ENCODE peak calls at places on chromosomes 2 and 18, in ten cellular contexts. P is cardiac muscle cell; I is PC-3; V is substantia nigra; O is fibroblast of lung; H is GM23338; N is neural progenitor cell; C is CD8-positive, alpha-beta T cell; L is heart right ventricle; M is CD8-positive, alpha-beta memory T cell. F is an unnamed sample.

GRCh38 chr2:103161456-103162289 is 399.8 kb downstream of the TMEM182 start:
- DNase-seq in P (peak), I (peak), V (no peak), O (peak), H (peak), N (peak), C (no peak), L (peak), M (no peak), F (peak)

GRCh38 chr2:112032615-112033457 is 22.2 kb upstream of the TMEM87B start:
- DNase-seq in P (peak), I (peak), V (peak), O (peak), H (no peak), N (no peak), C (no peak), L (peak), M (no peak), F (peak)

GRCh38 chr2:98946875-98947274 is 10.8 kb upstream of the CRACDL start:
- DNase-seq in P (no peak), I (no peak), V (no peak), O (no peak), H (no peak), N (no peak), C (no peak), L (no peak), M (no peak), F (no peak)

GRCh38 chr2:875687-876615 is 74.7 kb upstream of the SNTG2 start:
- DNase-seq in P (no peak), I (no peak), V (no peak), O (no peak), H (no peak), N (no peak), C (no peak), L (no peak), M (no peak), F (no peak)

GRCh38 chr2:233834378-233834777 is 20.0 kb downstream of the HJURP start:
- DNase-seq in P (no peak), I (no peak), V (no peak), O (no peak), H (no peak), N (no peak), C (no peak), L (no peak), M (no peak), F (no peak)

GRCh38 chr2:218291318-218291933 is 877 bp downstream of the TMBIM1 start:
- DNase-seq in P (peak), I (no peak), V (no peak), O (no peak), H (no peak), N (no peak), C (no peak), L (peak), M (no peak), F (peak)

GRCh38 chr2:241029599-241030332 is 31.3 kb downstream of the SNED1 start:
- DNase-seq in P (no peak), I (no peak), V (no peak), O (no peak), H (no peak), N (no peak), C (no peak), L (no peak), M (no peak), F (no peak)

GRCh38 chr2:203301667-203302066 is 26.5 kb upstream of the ABI2 start:
- DNase-seq in P (no peak), I (no peak), V (no peak), O (no peak), H (no peak), N (no peak), C (no peak), L (no peak), M (no peak), F (peak)

GRCh38 chr18:56447972-56448371 is 190.4 kb downstream of the TXNL1 start:
- DNase-seq in P (peak), I (no peak), V (no peak), O (peak), H (no peak), N (no peak), C (no peak), L (no peak), M (no peak), F (no peak)

GRCh38 chr2:42922790-42923631 is 130.6 kb upstream of the HAAO start:
- DNase-seq in P (peak), I (no peak), V (no peak), O (peak), H (no peak), N (no peak), C (no peak), L (no peak), M (no peak), F (peak)

GRCh38 chr2:143968860-143969259 is 551.1 kb downstream of the ZEB2 start:
- DNase-seq in P (no peak), I (no peak), V (no peak), O (no peak), H (no peak), N (no peak), C (no peak), L (no peak), M (no peak), F (no peak)

GRCh38 chr2:150486539-150487484 is 655 bp downstream of the RND3 start:
- DNase-seq in P (peak), I (peak), V (no peak), O (peak), H (peak), N (peak), C (no peak), L (peak), M (no peak), F (peak)

GRCh38 chr2:43426305-43427031 is 169.4 kb downstream of the THADA start:
- DNase-seq in P (peak), I (peak), V (peak), O (peak), H (no peak), N (no peak), C (peak), L (peak), M (peak), F (peak)

GRCh38 chr2:180747728-180748127 is 232.7 kb upstream of the UBE2E3 start:
- DNase-seq in P (no peak), I (peak), V (no peak), O (peak), H (no peak), N (no peak), C (no peak), L (no peak), M (no peak), F (no peak)

GRCh38 chr2:219443016-219443696 is 8.5 kb downstream of the SPEG start:
- DNase-seq in P (no peak), I (no peak), V (no peak), O (no peak), H (no peak), N (no peak), C (no peak), L (no peak), M (no peak), F (peak)

GRCh38 chr18:3710712-3711269 is 260.8 kb downstream of the TGIF1 start:
- DNase-seq in P (no peak), I (peak), V (peak), O (no peak), H (no peak), N (no peak), C (no peak), L (no peak), M (no peak), F (peak)

GRCh38 chr2:159454185-159454584 is 162.2 kb downstream of the BAZ2B start:
- DNase-seq in P (no peak), I (peak), V (no peak), O (peak), H (no peak), N (no peak), C (no peak), L (no peak), M (no peak), F (no peak)

GRCh38 chr2:191629001-191629453 is 48.9 kb upstream of the NABP1 start:
- DNase-seq in P (no peak), I (no peak), V (no peak), O (no peak), H (no peak), N (no peak), C (no peak), L (no peak), M (no peak), F (no peak)

GRCh38 chr2:66433945-66434678 is 813 bp upstream of the MEIS1 start:
- DNase-seq in P (peak), I (peak), V (peak), O (peak), H (peak), N (peak), C (no peak), L (peak), M (no peak), F (peak)

GRCh38 chr2:168545439-168546082 is 89.5 kb downstream of the CERS6 start:
- DNase-seq in P (peak), I (peak), V (no peak), O (peak), H (no peak), N (peak), C (no peak), L (peak), M (no peak), F (peak)

GRCh38 chr2:145140658-145141057 is 620.7 kb upstream of the ZEB2 start:
- DNase-seq in P (no peak), I (no peak), V (no peak), O (no peak), H (no peak), N (no peak), C (no peak), L (no peak), M (no peak), F (no peak)

GRCh38 chr2:120396519-120397361 is 50.8 kb downstream of the INHBB start:
- DNase-seq in P (no peak), I (no peak), V (no peak), O (no peak), H (no peak), N (no peak), C (no peak), L (no peak), M (no peak), F (peak)

GRCh38 chr2:70566906-70567305 is 13.3 kb upstream of the TGFA start:
- DNase-seq in P (no peak), I (no peak), V (no peak), O (no peak), H (peak), N (no peak), C (no peak), L (no peak), M (no peak), F (no peak)

GRCh38 chr2:181886192-181886591 is 5.3 kb upstream of the ITPRID2 start:
- DNase-seq in P (no peak), I (peak), V (no peak), O (peak), H (no peak), N (no peak), C (no peak), L (no peak), M (no peak), F (peak)

GRCh38 chr2:204264068-204264693 is 281.1 kb upstream of the PARD3B start:
- DNase-seq in P (no peak), I (no peak), V (no peak), O (no peak), H (peak), N (peak), C (no peak), L (no peak), M (no peak), F (no peak)

GRCh38 chr2:181025004-181025403 is 44.6 kb downstream of the UBE2E3 start:
- DNase-seq in P (peak), I (no peak), V (no peak), O (no peak), H (no peak), N (no peak), C (no peak), L (no peak), M (no peak), F (no peak)

GRCh38 chr2:44543773-44544725 is 182.3 kb downstream of the CAMKMT start:
- DNase-seq in P (no peak), I (peak), V (no peak), O (no peak), H (peak), N (peak), C (no peak), L (no peak), M (no peak), F (no peak)

GRCh38 chr18:13415736-13416135 is 197.2 kb downstream of the LDLRAD4 start:
- DNase-seq in P (no peak), I (no peak), V (no peak), O (no peak), H (no peak), N (no peak), C (no peak), L (no peak), M (no peak), F (peak)

GRCh38 chr2:47402555-47402804 is 476 bp upstream of the MSH2 start:
- DNase-seq in P (peak), I (peak), V (no peak), O (peak), H (no peak), N (no peak), C (no peak), L (no peak), M (no peak), F (peak)

GRCh38 chr2:48711343-48711742 is 44.2 kb downstream of the LHCGR start:
- DNase-seq in P (peak), I (no peak), V (no peak), O (no peak), H (no peak), N (no peak), C (no peak), L (no peak), M (no peak), F (no peak)

GRCh38 chr2:219041252-219041651 is at the start of gene CFAP65:
- DNase-seq in P (peak), I (peak), V (peak), O (peak), H (peak), N (peak), C (no peak), L (no peak), M (no peak), F (peak)

GRCh38 chr2:101901241-101901640 is 90.5 kb upstream of the IL1R2 start:
- DNase-seq in P (no peak), I (no peak), V (no peak), O (no peak), H (no peak), N (no peak), C (no peak), L (no peak), M (no peak), F (no peak)

GRCh38 chr18:35049111-35050003 is 8.1 kb downstream of the MAPRE2 start:
- DNase-seq in P (no peak), I (no peak), V (no peak), O (no peak), H (no peak), N (no peak), C (no peak), L (no peak), M (no peak), F (no peak)

GRCh38 chr2:67437132-67437531 is 40.0 kb downstream of the ETAA1 start:
- DNase-seq in P (no peak), I (peak), V (no peak), O (peak), H (peak), N (no peak), C (no peak), L (no peak), M (no peak), F (no peak)

GRCh38 chr18:55821219-55821618 is 233.2 kb upstream of the TCF4 start:
- DNase-seq in P (peak), I (peak), V (no peak), O (peak), H (no peak), N (no peak), C (no peak), L (no peak), M (no peak), F (no peak)

GRCh38 chr2:26682155-26682554 is 10.4 kb upstream of the KCNK3 start:
- DNase-seq in P (peak), I (peak), V (no peak), O (no peak), H (no peak), N (no peak), C (no peak), L (no peak), M (no peak), F (no peak)

GRCh38 chr18:73613706-73614340 is 533.8 kb downstream of the FBXO15 start:
- DNase-seq in P (peak), I (peak), V (no peak), O (peak), H (no peak), N (no peak), C (no peak), L (no peak), M (no peak), F (no peak)

GRCh38 chr18:48817021-48817461 is 133.7 kb downstream of the SMAD7 start:
- DNase-seq in P (no peak), I (no peak), V (no peak), O (no peak), H (no peak), N (no peak), C (peak), L (no peak), M (no peak), F (no peak)

GRCh38 chr2:190351955-190352354 is 8.6 kb downstream of the INPP1 start:
- DNase-seq in P (no peak), I (no peak), V (no peak), O (no peak), H (no peak), N (no peak), C (no peak), L (no peak), M (no peak), F (no peak)
- H3K27ac ChIP-seq in P (no peak), I (no peak), V (peak), O (no peak), H (no peak), N (no peak), C (no peak), L (no peak), M (no peak), F (no peak)

GRCh38 chr2:238484522-238485452 is 58.1 kb downstream of the ASB1 start:
- DNase-seq in P (no peak), I (no peak), V (no peak), O (no peak), H (no peak), N (no peak), C (no peak), L (no peak), M (no peak), F (no peak)

GRCh38 chr2:238479847-238480246 is 53.1 kb downstream of the ASB1 start:
- DNase-seq in P (no peak), I (no peak), V (no peak), O (no peak), H (no peak), N (no peak), C (no peak), L (no peak), M (no peak), F (no peak)

GRCh38 chr2:238487134-238487533 is 60.4 kb downstream of the ASB1 start:
- DNase-seq in P (no peak), I (no peak), V (no peak), O (no peak), H (no peak), N (no peak), C (no peak), L (no peak), M (no peak), F (peak)

GRCh38 chr2:238486123-238486848 is 59.6 kb downstream of the ASB1 start:
- DNase-seq in P (no peak), I (no peak), V (no peak), O (no peak), H (no peak), N (no peak), C (no peak), L (no peak), M (no peak), F (peak)

GRCh38 chr2:238483656-238484055 is 56.9 kb downstream of the ASB1 start:
- DNase-seq in P (no peak), I (no peak), V (no peak), O (peak), H (no peak), N (no peak), C (no peak), L (no peak), M (no peak), F (peak)
- H3K27ac ChIP-seq in P (no peak), I (no peak), V (no peak), O (no peak), H (no peak), N (no peak), C (no peak), L (no peak), M (no peak), F (peak)

GRCh38 chr18:76232010-76232409 is 263.0 kb downstream of the ZNF516 start:
- DNase-seq in P (no peak), I (no peak), V (no peak), O (no peak), H (no peak), N (no peak), C (no peak), L (no peak), M (no peak), F (no peak)
- H3K27ac ChIP-seq in P (no peak), I (no peak), V (no peak), O (no peak), H (no peak), N (no peak), C (no peak), L (no peak), M (no peak), F (no peak)

DNA sequence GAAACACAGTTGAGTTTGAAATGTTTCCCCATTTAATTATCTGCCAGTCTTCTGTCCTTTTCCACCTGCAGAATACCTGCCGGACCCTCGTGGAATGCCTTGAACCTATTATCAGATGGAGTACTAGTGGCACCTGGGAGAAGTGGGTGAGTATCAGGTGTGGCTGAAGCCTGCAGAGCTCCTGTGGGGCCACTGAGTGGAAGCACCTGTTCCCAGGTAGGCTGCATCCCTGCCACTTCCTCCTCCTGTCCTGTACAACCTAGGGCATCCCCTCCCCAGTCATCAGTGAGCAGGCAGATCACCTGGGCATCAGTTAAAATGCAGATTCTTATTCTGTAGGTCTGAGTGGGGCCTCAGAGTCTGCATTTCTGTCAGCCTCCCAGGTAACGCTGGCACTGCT is 80.8 kb upstream of the BZW1 start:
- DNase-seq in P (no peak), I (no peak), V (no peak), O (no peak), H (no peak), N (no peak), C (no peak), L (no peak), M (no peak), F (no peak)
- H3K27ac ChIP-seq in P (no peak), I (no peak), V (peak), O (no peak), H (no peak), N (no peak), C (no peak), L (no peak), M (no peak), F (no peak)

DNA sequence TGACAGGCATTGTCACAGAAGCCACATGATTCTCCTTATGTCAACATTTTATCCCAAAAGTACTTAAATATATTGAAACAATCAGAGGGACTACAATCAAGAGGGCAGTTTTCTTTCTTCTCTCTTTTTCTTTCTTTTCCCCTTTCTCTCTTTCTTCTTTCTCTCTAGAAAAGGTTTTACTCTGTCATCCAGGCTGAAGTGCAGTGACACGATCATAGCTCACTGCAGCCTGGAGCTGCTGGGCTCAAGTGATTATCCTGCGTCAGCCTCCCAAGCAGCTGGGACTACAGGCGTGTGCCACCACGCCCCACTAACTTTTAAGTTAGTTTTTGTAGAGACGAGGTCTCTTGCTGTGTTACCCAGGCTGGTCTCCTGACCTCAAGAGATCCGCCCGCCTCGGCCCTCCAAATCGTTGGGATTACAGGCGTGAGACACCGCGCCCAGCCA is 1.0 kb upstream of the PRKD3 start:
- DNase-seq in P (no peak), I (no peak), V (no peak), O (no peak), H (no peak), N (no peak), C (no peak), L (no peak), M (no peak), F (no peak)
- H3K27ac ChIP-seq in P (no peak), I (peak), V (no peak), O (peak), H (no peak), N (no peak), C (no peak), L (no peak), M (no peak), F (peak)

DNA sequence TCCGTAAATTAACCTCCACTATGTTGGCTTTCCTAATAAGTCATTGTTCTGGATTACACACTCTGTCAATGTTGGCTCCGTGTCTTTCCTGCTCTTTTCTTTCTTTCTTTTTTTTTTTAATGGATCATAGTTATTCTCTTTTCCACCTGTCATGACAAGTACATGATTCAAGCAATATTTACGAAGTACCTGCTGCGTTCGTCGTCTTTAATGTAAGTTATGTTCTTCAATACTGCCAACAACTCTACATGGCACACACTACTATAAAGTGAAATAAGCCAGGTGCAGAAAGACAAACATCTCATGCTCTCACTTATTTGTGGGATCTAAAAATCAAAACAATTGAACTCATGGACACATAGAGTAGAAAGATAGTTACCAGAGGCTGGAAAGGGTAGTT is 239.1 kb downstream of the SCG2 start:
- DNase-seq in P (no peak), I (no peak), V (no peak), O (no peak), H (no peak), N (no peak), C (no peak), L (no peak), M (no peak), F (no peak)
- H3K27ac ChIP-seq in P (no peak), I (no peak), V (no peak), O (no peak), H (no peak), N (no peak), C (no peak), L (no peak), M (no peak), F (no peak)

GRCh38 chr18:57819119-57819518 is 16.0 kb upstream of the ATP8B1 start:
- DNase-seq in P (no peak), I (no peak), V (no peak), O (peak), H (no peak), N (no peak), C (no peak), L (no peak), M (no peak), F (no peak)
- H3K27ac ChIP-seq in P (no peak), I (peak), V (no peak), O (peak), H (no peak), N (no peak), C (no peak), L (no peak), M (peak), F (peak)